ENCODE peak calls at places on chromosomes 13 and 19, in six cellular contexts. E, U, V, C, O and F are unnamed samples.

GRCh38 chr19:7859766-7860165 is 14.4 kb downstream of the PRR36 start:
- DNase-seq in E (no peak), U (no peak), V (no peak), C (no peak), O (no peak), F (no peak)

GRCh38 chr13:33678084-33678483 is 139.9 kb upstream of the RFC3 start:
- DNase-seq in E (no peak), U (peak), V (no peak), C (no peak), O (no peak), F (no peak)

GRCh38 chr19:9076886-9077285 is 10.0 kb upstream of the OR1M1 start:
- DNase-seq in E (no peak), U (no peak), V (no peak), C (no peak), O (no peak), F (no peak)

GRCh38 chr13:99496322-99497142 is 4.7 kb upstream of the TM9SF2 start:
- DNase-seq in E (peak), U (peak), V (peak), C (peak), O (no peak), F (peak)

GRCh38 chr19:5961969-5962945 is 15.7 kb downstream of the RANBP3 start:
- DNase-seq in E (peak), U (no peak), V (peak), C (no peak), O (no peak), F (no peak)

GRCh38 chr13:98950705-98951104 is 27.2 kb downstream of the DOCK9 start:
- DNase-seq in E (no peak), U (no peak), V (no peak), C (no peak), O (no peak), F (no peak)

GRCh38 chr19:7861619-7862412 is 12.4 kb downstream of the PRR36 start:
- DNase-seq in E (no peak), U (no peak), V (no peak), C (no peak), O (no peak), F (no peak)

GRCh38 chr13:40564342-40564997 is 102.0 kb downstream of the FOXO1 start:
- DNase-seq in E (no peak), U (no peak), V (peak), C (peak), O (no peak), F (no peak)

GRCh38 chr13:51457086-51457485 is 4.2 kb upstream of the INTS6 start:
- DNase-seq in E (no peak), U (no peak), V (no peak), C (no peak), O (no peak), F (no peak)

GRCh38 chr19:10286803-10287737 is at the start of gene ICAM4:
- DNase-seq in E (peak), U (peak), V (peak), C (no peak), O (peak), F (no peak)

GRCh38 chr19:39257227-39257626 is 8.6 kb upstream of the IFNL4 start:
- DNase-seq in E (no peak), U (no peak), V (no peak), C (no peak), O (no peak), F (no peak)

GRCh38 chr13:91132786-91133185 is 214.7 kb upstream of the MIR17HG start:
- DNase-seq in E (no peak), U (no peak), V (no peak), C (no peak), O (no peak), F (no peak)

GRCh38 chr19:29872224-29872731 is 60.5 kb downstream of the CCNE1 start:
- DNase-seq in E (no peak), U (peak), V (no peak), C (no peak), O (peak), F (no peak)

GRCh38 chr13:32261567-32261966 is 53.6 kb downstream of the ZAR1L start:
- DNase-seq in E (peak), U (peak), V (no peak), C (no peak), O (peak), F (no peak)

GRCh38 chr13:36275190-36276002 is 22.2 kb downstream of the CCDC169 start:
- DNase-seq in E (peak), U (no peak), V (peak), C (no peak), O (peak), F (peak)

GRCh38 chr19:5967994-5968430 is 9.9 kb downstream of the RANBP3 start:
- DNase-seq in E (peak), U (peak), V (peak), C (peak), O (peak), F (peak)

GRCh38 chr19:53328967-53329366 is 4.6 kb upstream of the ZNF845 start:
- DNase-seq in E (peak), U (peak), V (no peak), C (no peak), O (peak), F (no peak)

GRCh38 chr19:36093146-36093662 is 17.7 kb upstream of the OVOL3 start:
- DNase-seq in E (no peak), U (no peak), V (no peak), C (peak), O (no peak), F (no peak)

GRCh38 chr19:45884682-45885555 is 1.0 kb downstream of the IRF2BP1 start:
- DNase-seq in E (no peak), U (peak), V (no peak), C (no peak), O (peak), F (no peak)

GRCh38 chr19:45885556-45886426 is at the start of gene IRF2BP1:
- DNase-seq in E (peak), U (peak), V (peak), C (no peak), O (peak), F (peak)

GRCh38 chr19:45887311-45887710 is 1.4 kb upstream of the IRF2BP1 start:
- DNase-seq in E (no peak), U (no peak), V (no peak), C (no peak), O (no peak), F (no peak)

GRCh38 chr19:45883881-45884681 is 1.9 kb downstream of the IRF2BP1 start:
- DNase-seq in E (no peak), U (no peak), V (no peak), C (no peak), O (peak), F (no peak)

GRCh38 chr19:45886427-45887310 is 728 bp upstream of the IRF2BP1 start:
- DNase-seq in E (peak), U (peak), V (peak), C (peak), O (peak), F (peak)
- TF ChIP-seq SMC3 in E (peak), U (no peak), V (peak), C (no peak), O (no peak), F (no peak)

DNA sequence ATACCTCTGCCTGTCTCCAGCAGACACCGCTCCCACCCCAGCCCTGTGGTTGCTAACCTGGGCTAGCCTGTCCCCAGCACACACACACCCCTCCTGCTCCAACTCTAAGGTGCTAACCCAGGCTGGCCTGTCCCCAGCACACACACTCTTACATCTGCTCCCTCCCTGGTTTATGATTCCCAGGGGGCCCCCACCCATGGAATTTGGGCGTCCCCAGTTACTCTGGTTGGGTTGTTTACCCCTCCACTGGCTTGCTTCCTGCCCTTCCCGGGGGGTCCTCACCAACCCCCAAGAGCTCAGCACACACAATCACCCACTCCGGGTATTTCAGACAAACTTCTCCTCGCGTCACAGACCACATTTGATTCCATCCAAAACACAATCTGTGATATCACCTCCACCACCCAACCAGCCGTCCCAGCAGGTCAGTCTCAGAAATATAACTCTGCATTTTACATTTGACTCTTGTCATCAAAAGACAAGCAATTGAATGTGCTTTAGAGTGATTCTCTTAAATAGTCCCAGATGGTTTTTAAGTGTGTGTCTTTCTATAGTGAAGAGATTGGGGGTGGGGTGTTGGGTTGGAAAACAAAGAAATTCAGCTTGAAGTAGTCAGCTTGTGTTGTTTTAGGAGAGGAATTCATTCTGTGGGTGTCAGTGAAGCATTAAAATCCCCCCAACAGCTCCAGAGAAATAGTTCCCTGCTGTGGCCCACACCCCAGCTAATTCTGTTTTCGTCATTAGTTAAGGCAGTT is 20.1 kb downstream of the COL4A2 start:
- DNase-seq in E (no peak), U (no peak), V (no peak), C (no peak), O (no peak), F (no peak)
- TF ChIP-seq RFX5 in E (no peak), U (no peak), V (no peak), C (no peak), O (no peak), F (no peak)

GRCh38 chr19:47002106-47002766 is 17.4 kb upstream of the NPAS1 start:
- DNase-seq in E (no peak), U (no peak), V (no peak), C (no peak), O (no peak), F (peak)
- TF ChIP-seq SMC3 in E (no peak), U (no peak), V (no peak), C (no peak), O (no peak), F (peak)

GRCh38 chr13:24746618-24747247 is 17.2 kb upstream of the RNF17 start:
- DNase-seq in E (no peak), U (no peak), V (no peak), C (no peak), O (no peak), F (peak)
- TF ChIP-seq RFX5 in E (no peak), U (no peak), V (no peak), C (no peak), O (no peak), F (no peak)

GRCh38 chr19:45772130-45772880 is 3.3 kb upstream of the SIX5 start:
- DNase-seq in E (no peak), U (no peak), V (no peak), C (no peak), O (no peak), F (no peak)
- TF ChIP-seq SMC3 in E (no peak), U (no peak), V (no peak), C (no peak), O (no peak), F (no peak)

GRCh38 chr19:1882089-1882785 is 3.1 kb downstream of the ABHD17A start:
- DNase-seq in E (no peak), U (no peak), V (no peak), C (no peak), O (no peak), F (no peak)
- TF ChIP-seq RFX5 in E (no peak), U (no peak), V (no peak), C (no peak), O (no peak), F (no peak)

DNA sequence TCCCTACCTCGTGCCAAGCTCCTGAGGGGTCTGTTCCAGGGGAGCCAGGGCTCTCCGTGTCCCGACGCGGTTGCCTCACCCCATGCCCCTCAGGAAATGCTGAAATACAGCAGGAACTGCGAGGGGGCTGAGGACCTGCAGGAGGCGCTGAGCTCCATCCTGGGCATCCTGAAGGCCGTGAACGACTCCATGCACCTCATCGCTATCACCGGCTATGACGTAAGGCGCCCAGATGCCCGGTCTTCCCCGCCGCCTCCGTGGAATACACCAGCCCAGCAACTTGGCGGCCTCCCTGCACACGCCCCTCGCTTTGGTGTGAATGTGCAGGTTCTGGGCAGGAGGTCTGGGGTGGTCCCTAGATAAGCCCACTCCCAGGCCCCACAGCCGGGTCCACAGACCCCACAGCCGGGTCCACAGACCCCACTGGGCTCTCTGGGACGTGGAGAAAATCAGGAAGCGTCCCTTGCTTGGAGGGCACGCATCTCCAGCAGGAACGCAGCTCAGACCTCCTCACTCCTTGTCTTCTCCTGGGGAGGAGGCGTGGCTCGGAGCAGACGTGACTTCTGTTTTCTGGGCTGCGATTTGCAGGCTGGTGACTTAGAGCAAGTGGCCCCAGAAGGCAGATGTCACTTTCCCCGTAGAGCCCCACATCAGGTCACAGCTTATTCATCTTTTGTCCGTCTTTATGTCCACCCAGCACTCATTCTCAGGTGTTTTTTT is 19.4 kb upstream of the F7 start:
- DNase-seq in E (peak), U (peak), V (no peak), C (no peak), O (no peak), F (peak)
- TF ChIP-seq SMC3 in E (peak), U (no peak), V (no peak), C (no peak), O (no peak), F (no peak)

GRCh38 chr13:44732503-44733098 is 156.5 kb upstream of the TSC22D1 start:
- DNase-seq in E (no peak), U (no peak), V (peak), C (no peak), O (no peak), F (no peak)
- TF ChIP-seq RFX5 in E (no peak), U (no peak), V (no peak), C (no peak), O (no peak), F (no peak)

GRCh38 chr13:49629947-49630346 is 1.6 kb downstream of the ARL11 start:
- DNase-seq in E (peak), U (no peak), V (no peak), C (no peak), O (no peak), F (no peak)

GRCh38 chr13:49629196-49629938 is 1.1 kb downstream of the ARL11 start:
- DNase-seq in E (no peak), U (no peak), V (no peak), C (no peak), O (no peak), F (no peak)

GRCh38 chr13:49630580-49630979 is 2.3 kb downstream of the ARL11 start:
- DNase-seq in E (no peak), U (no peak), V (no peak), C (no peak), O (no peak), F (no peak)

GRCh38 chr13:49625392-49626137 is 2.7 kb upstream of the ARL11 start:
- DNase-seq in E (peak), U (no peak), V (peak), C (no peak), O (no peak), F (no peak)

DNA sequence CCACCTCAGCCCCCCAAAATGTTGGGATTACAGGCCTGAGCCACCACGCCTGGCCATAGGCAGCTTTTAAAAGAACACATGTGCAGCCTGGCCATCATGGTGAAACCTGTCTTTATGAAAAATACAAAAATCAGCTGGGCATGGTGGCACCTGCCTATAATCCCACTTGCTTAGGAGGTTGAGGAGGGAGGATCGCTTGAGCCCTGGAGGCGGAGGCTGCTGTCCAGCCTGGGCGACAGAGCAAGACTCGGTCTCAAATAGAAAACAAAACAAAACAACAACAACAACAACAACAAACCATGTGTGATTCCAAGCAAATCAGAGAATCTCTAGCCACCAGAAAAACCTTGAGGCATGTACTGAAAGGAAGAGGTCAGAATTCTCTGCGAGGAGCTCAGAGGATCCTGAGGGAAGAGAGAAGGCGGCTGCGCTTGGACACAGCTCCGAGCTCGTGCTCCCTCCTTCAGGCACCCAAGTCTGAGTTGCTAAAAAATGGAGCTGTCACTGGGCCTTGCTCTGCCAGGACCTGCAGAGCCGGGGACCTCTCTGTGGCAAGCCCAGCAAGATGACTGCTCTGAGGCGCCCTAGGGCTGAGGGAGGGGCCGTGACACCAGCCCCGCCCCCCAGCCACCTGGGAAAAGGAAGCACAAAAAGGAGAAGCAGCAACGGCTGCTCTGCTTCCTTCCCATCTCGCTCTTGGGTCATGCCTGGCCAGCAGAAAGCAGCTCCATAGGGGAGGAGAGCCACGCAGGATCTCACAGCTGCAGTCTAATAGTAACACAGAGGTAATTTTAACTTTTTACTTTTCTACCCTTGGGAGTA is at the start of gene ARL11:
- DNase-seq in E (no peak), U (peak), V (no peak), C (peak), O (no peak), F (no peak)
- TF ChIP-seq SMC3 in E (no peak), U (no peak), V (no peak), C (no peak), O (no peak), F (no peak)